ENCODE peak calls at places on chromosomes 1 and 21, in nine cellular contexts. N is ovary, L is HepG2, P is H1, B is transverse colon, F is stomach, W is tibial nerve, V is upper lobe of left lung, Q is A549. I is an unnamed sample. For H3K9me3, the result is how much of the 10 kb centered on the place peaks cover.

GRCh38 chr1:110774398-110774797 is 98.5 kb upstream of the CD53 start:
- DNase-seq in N (no peak), L (no peak), P (no peak), B (no peak), F (no peak), W (no peak), V (no peak), Q (no peak), I (no peak)

GRCh38 chr1:222105393-222105737 is 363.5 kb upstream of the DUSP10 start:
- DNase-seq in N (no peak), L (peak), P (no peak), B (peak), F (no peak), W (no peak), V (no peak), Q (peak), I (no peak)

GRCh38 chr1:40438391-40439015 is 11.8 kb upstream of the ZFP69B start:
- DNase-seq in N (no peak), L (peak), P (no peak), B (no peak), F (no peak), W (no peak), V (no peak), Q (peak), I (no peak)

GRCh38 chr1:215219372-215219771 is 136.8 kb downstream of the KCNK2 start:
- DNase-seq in N (no peak), L (no peak), P (no peak), B (no peak), F (no peak), W (no peak), V (no peak), Q (no peak), I (no peak)

GRCh38 chr1:47635111-47635510 is 197.3 kb downstream of the FOXD2 start:
- DNase-seq in N (no peak), L (no peak), P (no peak), B (no peak), F (no peak), W (no peak), V (no peak), Q (no peak), I (no peak)

GRCh38 chr1:109823543-109824348 is 60.0 kb upstream of the EPS8L3 start:
- DNase-seq in N (peak), L (peak), P (no peak), B (no peak), F (no peak), W (peak), V (peak), Q (peak), I (peak)

GRCh38 chr1:201882665-201883132 is 6.0 kb upstream of the SHISA4 start:
- DNase-seq in N (no peak), L (no peak), P (no peak), B (no peak), F (no peak), W (no peak), V (peak), Q (no peak), I (no peak)

GRCh38 chr21:44874497-44875331 is 1.2 kb upstream of the PTTG1IP start:
- DNase-seq in N (peak), L (no peak), P (no peak), B (peak), F (peak), W (no peak), V (peak), Q (no peak), I (peak)

GRCh38 chr1:98693385-98693784 is 31.9 kb downstream of the SNX7 start:
- DNase-seq in N (no peak), L (no peak), P (no peak), B (no peak), F (no peak), W (no peak), V (no peak), Q (no peak), I (no peak)

GRCh38 chr1:18532390-18533170 is 51.9 kb downstream of the KLHDC7A start:
- DNase-seq in N (peak), L (no peak), P (no peak), B (no peak), F (no peak), W (no peak), V (peak), Q (no peak), I (no peak)

GRCh38 chr1:66623812-66624211 is 89.9 kb downstream of the SGIP1 start:
- DNase-seq in N (no peak), L (no peak), P (no peak), B (no peak), F (no peak), W (no peak), V (no peak), Q (no peak), I (no peak)

GRCh38 chr1:183164963-183165362 is 21.1 kb upstream of the LAMC2 start:
- DNase-seq in N (no peak), L (no peak), P (no peak), B (no peak), F (no peak), W (no peak), V (no peak), Q (no peak), I (no peak)

GRCh38 chr1:32716312-32717126 is 13.9 kb upstream of the SYNC start:
- DNase-seq in N (peak), L (peak), P (peak), B (peak), F (peak), W (no peak), V (peak), Q (peak), I (no peak)

GRCh38 chr1:3931310-3931700 is 31.2 kb upstream of the C1orf174 start:
- DNase-seq in N (no peak), L (no peak), P (no peak), B (no peak), F (no peak), W (no peak), V (no peak), Q (no peak), I (no peak)

GRCh38 chr1:75469586-75470173 is 141.2 kb downstream of the SLC44A5 start:
- DNase-seq in N (no peak), L (no peak), P (no peak), B (no peak), F (no peak), W (no peak), V (no peak), Q (no peak), I (no peak)

GRCh38 chr1:5745776-5746610 is 246.2 kb downstream of the NPHP4 start:
- DNase-seq in N (peak), L (peak), P (peak), B (peak), F (peak), W (peak), V (peak), Q (peak), I (peak)

GRCh38 chr1:109877320-109877771 is 33.3 kb upstream of the CSF1 start:
- DNase-seq in N (peak), L (peak), P (peak), B (peak), F (peak), W (peak), V (peak), Q (peak), I (peak)

GRCh38 chr1:3852091-3852490 is 4.9 kb downstream of the CEP104 start:
- DNase-seq in N (no peak), L (no peak), P (no peak), B (no peak), F (no peak), W (no peak), V (no peak), Q (no peak), I (peak)

GRCh38 chr1:119882172-119883029 is 13.9 kb downstream of the ADAM30 start:
- DNase-seq in N (no peak), L (no peak), P (no peak), B (peak), F (no peak), W (no peak), V (no peak), Q (no peak), I (no peak)

GRCh38 chr1:73765551-73766233 is 432.3 kb downstream of the LRRIQ3 start:
- DNase-seq in N (no peak), L (no peak), P (no peak), B (no peak), F (no peak), W (no peak), V (no peak), Q (no peak), I (no peak)

GRCh38 chr1:32977546-32978087 is 13.0 kb upstream of the RNF19B start:
- DNase-seq in N (no peak), L (no peak), P (no peak), B (no peak), F (no peak), W (no peak), V (no peak), Q (no peak), I (no peak)

GRCh38 chr1:104856518-104856917 is 1106.8 kb downstream of the AMY1C start:
- DNase-seq in N (no peak), L (no peak), P (no peak), B (no peak), F (no peak), W (no peak), V (no peak), Q (no peak), I (no peak)

GRCh38 chr1:246608616-246609376 is 42.5 kb downstream of the CNST start:
- DNase-seq in N (no peak), L (peak), P (no peak), B (peak), F (peak), W (peak), V (peak), Q (peak), I (peak)

GRCh38 chr1:206769331-206769731 is 1.2 kb upstream of the IL19 start:
- DNase-seq in N (no peak), L (no peak), P (no peak), B (peak), F (peak), W (no peak), V (no peak), Q (no peak), I (no peak)

GRCh38 chr21:36288651-36289243 is 31.2 kb upstream of the MORC3 start:
- DNase-seq in N (no peak), L (no peak), P (no peak), B (no peak), F (no peak), W (no peak), V (no peak), Q (no peak), I (no peak)

GRCh38 chr1:241716915-241717651 is 65.0 kb downstream of the WDR64 start:
- DNase-seq in N (no peak), L (no peak), P (no peak), B (no peak), F (no peak), W (no peak), V (no peak), Q (no peak), I (no peak)

GRCh38 chr1:162008799-162009198 is 14.9 kb downstream of the OLFML2B start:
- DNase-seq in N (no peak), L (no peak), P (no peak), B (no peak), F (no peak), W (no peak), V (no peak), Q (no peak), I (no peak)

GRCh38 chr1:207810173-207810572 is 58.3 kb downstream of the CD46 start:
- DNase-seq in N (no peak), L (no peak), P (no peak), B (no peak), F (no peak), W (no peak), V (no peak), Q (no peak), I (no peak)

GRCh38 chr1:204127597-204128242 is 24.1 kb downstream of the ETNK2 start:
- DNase-seq in N (peak), L (peak), P (no peak), B (peak), F (peak), W (peak), V (peak), Q (peak), I (peak)

GRCh38 chr1:46530791-46531409 is 20.5 kb downstream of the KNCN start:
- DNase-seq in N (no peak), L (no peak), P (no peak), B (no peak), F (no peak), W (no peak), V (no peak), Q (no peak), I (no peak)

GRCh38 chr1:76268341-76268740 is 193.8 kb downstream of the ST6GALNAC3 start:
- DNase-seq in N (no peak), L (no peak), P (no peak), B (no peak), F (no peak), W (no peak), V (no peak), Q (no peak), I (no peak)

GRCh38 chr1:173395762-173396161 is 81.4 kb upstream of the PRDX6 start:
- DNase-seq in N (no peak), L (no peak), P (no peak), B (no peak), F (no peak), W (no peak), V (no peak), Q (no peak), I (no peak)
- TF ChIP-seq EP300 in N (no peak), L (no peak), P (no peak), B (no peak), F (no peak), W (no peak), V (no peak), Q (no peak), I (no peak)

DNA sequence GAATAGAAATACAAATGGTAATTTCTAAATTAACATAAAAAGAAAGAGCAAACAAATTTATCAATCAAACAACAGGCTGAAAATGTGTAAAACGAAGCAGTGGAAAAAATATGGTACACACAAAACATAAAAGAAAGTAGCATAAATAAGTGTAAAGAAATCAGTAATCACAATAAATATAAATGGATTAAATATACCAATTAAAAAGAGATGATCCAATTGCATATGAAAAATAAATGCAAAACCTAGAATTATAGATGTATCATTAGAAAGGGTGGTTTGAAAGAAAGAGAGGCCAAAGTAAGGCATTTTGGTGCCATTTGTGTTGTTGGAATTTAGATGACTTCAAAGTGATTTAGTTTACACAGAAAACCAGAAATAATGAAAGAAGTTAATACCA is 202.2 kb downstream of the PTBP2 start:
- DNase-seq in N (no peak), L (no peak), P (no peak), B (no peak), F (no peak), W (no peak), V (no peak), Q (no peak), I (no peak)
- H3K9me3 ChIP-seq in N (under half), L (under half), P (under half), B (under half), F (under half), W (under half), V (under half), Q (under half), I (under half)

DNA sequence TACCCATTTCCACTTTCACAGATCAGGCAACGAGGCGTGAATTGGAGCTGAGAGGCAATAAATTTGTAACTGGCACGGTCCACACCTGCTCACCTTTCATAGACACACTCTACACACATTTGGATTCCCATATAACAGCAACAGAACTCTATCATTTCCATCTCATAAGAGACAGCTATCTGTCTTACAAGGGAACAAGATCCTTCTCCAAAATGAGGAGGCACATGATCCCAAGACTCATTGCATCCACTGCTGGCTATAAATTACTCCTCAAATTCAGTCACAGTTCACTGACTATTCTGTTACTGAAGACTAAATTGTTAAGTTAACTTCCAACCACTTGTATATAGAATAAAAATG is 342.8 kb downstream of the MATN1 start:
- DNase-seq in N (no peak), L (no peak), P (no peak), B (no peak), F (no peak), W (no peak), V (no peak), Q (no peak), I (no peak)
- TF ChIP-seq EP300 in N (no peak), L (no peak), P (no peak), B (no peak), F (no peak), W (no peak), V (no peak), Q (no peak), I (no peak)

GRCh38 chr1:152658649-152659048 is 4.5 kb upstream of the LCE2D start:
- DNase-seq in N (no peak), L (peak), P (no peak), B (no peak), F (no peak), W (no peak), V (no peak), Q (no peak), I (no peak)

GRCh38 chr1:152667625-152668024 is 4.4 kb downstream of the LCE2D start:
- DNase-seq in N (no peak), L (no peak), P (no peak), B (no peak), F (no peak), W (no peak), V (no peak), Q (no peak), I (no peak)

GRCh38 chr1:152657677-152658076 is 5.5 kb upstream of the LCE2D start:
- DNase-seq in N (no peak), L (no peak), P (no peak), B (no peak), F (no peak), W (no peak), V (no peak), Q (no peak), I (no peak)

GRCh38 chr1:152663098-152663497 is at the start of gene LCE2D:
- DNase-seq in N (no peak), L (no peak), P (no peak), B (no peak), F (no peak), W (no peak), V (no peak), Q (no peak), I (no peak)
- H3K9me3 ChIP-seq in N (under half), L (under half), P (half or more), B (under half), F (under half), W (under half), V (under half), Q (under half), I (under half)

DNA sequence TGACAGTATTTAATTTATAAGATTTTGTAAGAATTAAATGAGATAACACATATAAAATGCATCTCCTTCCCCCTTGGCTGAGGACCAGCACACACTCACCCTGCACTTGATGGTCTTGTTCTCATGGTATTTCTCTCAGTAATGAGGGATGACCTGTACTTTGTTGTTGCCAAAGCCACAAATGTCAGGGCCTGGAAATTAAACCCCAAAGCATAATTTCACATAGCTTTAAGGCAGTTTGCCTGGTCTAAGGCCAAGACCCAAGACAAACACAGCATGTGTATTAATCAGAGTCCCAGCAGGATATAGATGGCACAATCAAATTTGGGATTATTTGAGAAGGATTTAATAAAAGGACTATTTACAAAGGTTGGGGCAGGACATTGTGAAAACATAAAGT is 48.6 kb upstream of the EPS15 start:
- DNase-seq in N (no peak), L (no peak), P (no peak), B (no peak), F (no peak), W (no peak), V (no peak), Q (no peak), I (no peak)
- TF ChIP-seq EP300 in N (no peak), L (no peak), P (no peak), B (no peak), F (no peak), W (no peak), V (no peak), Q (no peak), I (no peak)

DNA sequence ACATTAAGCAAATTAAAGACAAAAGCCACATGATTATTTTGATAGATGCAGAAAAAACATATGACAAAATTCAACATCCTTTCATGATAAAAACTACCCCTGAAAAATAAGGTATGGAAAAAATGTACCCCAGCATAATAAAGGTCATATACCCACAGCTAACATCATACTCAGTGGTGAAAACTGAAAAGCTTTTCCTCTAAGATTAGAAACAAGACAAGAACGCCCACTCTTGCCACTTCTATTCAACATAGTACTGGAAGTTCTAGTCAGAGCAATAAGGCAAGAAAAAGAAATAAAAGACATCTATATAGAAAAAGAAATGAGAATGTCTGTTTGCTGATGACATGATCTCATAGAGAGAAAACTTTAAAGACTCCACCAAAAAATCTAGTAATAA is 20.7 kb downstream of the ERO1B start:
- DNase-seq in N (no peak), L (no peak), P (no peak), B (no peak), F (no peak), W (no peak), V (no peak), Q (no peak), I (no peak)
- H3K9me3 ChIP-seq in N (under half), L (under half), P (under half), B (under half), F (under half), W (under half), V (under half), Q (under half), I (under half)